ENCODE peak calls at places on chromosomes 5 and 9, in seven cellular contexts. X, P, G, T, A, V and J are unnamed samples.

GRCh38 chr5:72205431-72206009 is 98.2 kb downstream of the MAP1B start:
- DNase-seq in V (no peak), X (no peak), T (peak), P (no peak), A (no peak), G (no peak), J (peak)

GRCh38 chr5:16663848-16664247 is 47.1 kb upstream of the RETREG1 start:
- DNase-seq in G (no peak), V (no peak), A (no peak), T (no peak), P (no peak), X (no peak), J (no peak)

GRCh38 chr5:108765647-108766046 is 17.9 kb downstream of the FER start:
- DNase-seq in V (no peak), T (no peak), P (no peak), X (no peak), A (no peak), G (no peak), J (no peak)

GRCh38 chr5:32071351-32071944 is 102.7 kb downstream of the GOLPH3 start:
- DNase-seq in A (no peak), V (no peak), G (no peak), P (no peak), X (no peak), T (no peak), J (no peak)

GRCh38 chr9:114207034-114207815 is 51.9 kb downstream of the COL27A1 start:
- DNase-seq in X (no peak), V (peak), T (peak), A (no peak), G (peak), P (no peak), J (no peak)

GRCh38 chr9:89445801-89446228 is 52.1 kb downstream of the SEMA4D start:
- DNase-seq in G (no peak), A (no peak), T (no peak), X (no peak), V (no peak), P (no peak), J (no peak)

GRCh38 chr9:34929506-34930102 is 28.5 kb upstream of the PHF24 start:
- DNase-seq in P (no peak), X (no peak), T (peak), A (peak), V (peak), G (peak), J (peak)

GRCh38 chr5:139394654-139395566 is at the start of gene PROB1:
- DNase-seq in A (no peak), X (no peak), G (no peak), T (peak), P (no peak), V (no peak), J (no peak)

GRCh38 chr9:8552732-8553131 is 753.2 kb upstream of the DMAC1 start:
- DNase-seq in X (no peak), P (no peak), V (no peak), T (no peak), A (no peak), G (peak), J (no peak)